ENCODE peak calls at places on chromosomes 2 and 18, in seven cellular contexts. D is HepG2, M is K562, V is H1, S is GM12892, A is SK-N-SH, J is GM12878. W is an unnamed sample.

GRCh38 chr2:116517936-116518335 is 1296.6 kb upstream of the DDX18 start:
- DNase-seq in D (no peak), M (no peak), V (no peak), S (no peak), A (no peak), J (no peak), W (no peak)

GRCh38 chr2:201007584-201007998 is 44.1 kb upstream of the ORC2 start:
- DNase-seq in D (peak), M (no peak), V (no peak), S (no peak), A (no peak), J (no peak), W (no peak)

GRCh38 chr2:86079981-86080911 is 25.4 kb downstream of the POLR1A start:
- DNase-seq in D (peak), M (peak), V (peak), S (peak), A (peak), J (peak), W (no peak)

GRCh38 chr2:241659150-241659739 is 21.8 kb downstream of the ATG4B start:
- DNase-seq in D (peak), M (no peak), V (no peak), S (no peak), A (peak), J (no peak), W (no peak)

GRCh38 chr18:79948719-79949411 is 2.6 kb downstream of the SLC66A2 start:
- DNase-seq in D (no peak), M (no peak), V (no peak), S (no peak), A (no peak), J (no peak), W (no peak)

GRCh38 chr18:51108330-51108729 is 78.3 kb downstream of the SMAD4 start:
- DNase-seq in D (no peak), M (no peak), V (no peak), S (no peak), A (no peak), J (no peak), W (no peak)

GRCh38 chr2:102021776-102022175 is 30.0 kb downstream of the IL1R2 start:
- DNase-seq in D (no peak), M (no peak), V (no peak), S (no peak), A (no peak), J (no peak), W (no peak)

GRCh38 chr2:9232886-9233285 is 26.3 kb downstream of the ASAP2 start:
- DNase-seq in D (peak), M (peak), V (no peak), S (no peak), A (peak), J (no peak), W (no peak)

GRCh38 chr2:241763551-241764271 is 12.9 kb upstream of the GAL3ST2 start:
- DNase-seq in D (no peak), M (no peak), V (no peak), S (peak), A (no peak), J (no peak), W (no peak)

GRCh38 chr2:73772819-73773218 is 7.1 kb downstream of the DUSP11 start:
- DNase-seq in D (no peak), M (no peak), V (no peak), S (no peak), A (no peak), J (no peak), W (no peak)

GRCh38 chr2:97748397-97748796 is 35.0 kb downstream of the ZAP70 start:
- DNase-seq in D (peak), M (peak), V (peak), S (no peak), A (peak), J (no peak), W (no peak)

GRCh38 chr2:106869512-106870276 is 16.3 kb downstream of the ST6GAL2 start:
- DNase-seq in D (no peak), M (no peak), V (no peak), S (no peak), A (no peak), J (no peak), W (no peak)

GRCh38 chr2:55618649-55619055 is 1.2 kb upstream of the PPP4R3B start:
- DNase-seq in D (peak), M (peak), V (no peak), S (peak), A (peak), J (no peak), W (peak)

GRCh38 chr2:231714639-231715498 is 6.5 kb downstream of the PTMA start:
- DNase-seq in D (peak), M (peak), V (peak), S (no peak), A (peak), J (peak), W (no peak)

GRCh38 chr2:128376241-128377041 is 57.8 kb upstream of the HS6ST1 start:
- DNase-seq in D (no peak), M (peak), V (no peak), S (no peak), A (no peak), J (no peak), W (no peak)

GRCh38 chr2:38997784-38998183 is 108.1 kb downstream of the ARHGEF33 start:
- DNase-seq in D (peak), M (no peak), V (no peak), S (no peak), A (no peak), J (no peak), W (no peak)
- TF ChIP-seq TAF1 in D (no peak), M (no peak), V (no peak), S (no peak), A (no peak), J (no peak), W (no peak)

DNA sequence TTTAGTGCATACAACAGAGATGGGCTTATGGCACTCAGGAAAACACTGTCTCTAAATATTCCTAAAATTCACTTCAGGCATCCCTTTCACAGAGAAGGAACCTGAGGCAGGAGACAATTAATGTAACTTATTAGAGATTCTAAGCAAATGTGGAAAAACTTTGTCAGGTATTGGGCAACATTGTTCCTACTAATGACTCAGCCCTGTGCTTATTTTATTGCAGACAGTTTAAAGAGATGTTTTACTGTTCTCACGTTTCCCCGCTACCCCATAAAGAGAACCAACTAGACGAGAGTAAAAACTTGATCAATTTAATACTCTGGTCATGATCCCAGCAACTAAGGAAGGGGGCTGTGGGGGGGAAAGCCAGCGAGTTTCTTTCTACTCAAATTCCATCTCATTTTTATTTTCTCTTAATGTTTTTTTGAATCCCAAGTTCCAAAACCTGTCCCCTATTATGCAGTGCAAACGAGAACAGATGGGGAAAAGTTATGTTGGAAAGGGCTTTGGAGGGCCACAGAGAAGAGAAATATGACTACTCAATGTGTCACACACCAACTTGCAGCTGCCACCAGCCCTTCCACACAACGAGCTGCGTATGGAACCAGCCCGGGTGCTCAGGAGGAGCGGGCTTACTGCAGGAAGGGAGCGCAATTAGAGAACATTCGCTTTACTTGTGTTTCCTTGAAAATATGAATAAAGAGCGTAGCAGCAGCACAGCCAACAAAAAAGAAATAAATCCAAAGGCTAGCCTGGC is 18.7 kb upstream of the ACVR1 start:
- DNase-seq in D (no peak), M (no peak), V (no peak), S (no peak), A (no peak), J (no peak), W (no peak)
- TF ChIP-seq TAF1 in D (no peak), M (no peak), V (no peak), S (no peak), A (no peak), J (no peak), W (no peak)

GRCh38 chr2:26542676-26543505 is 65.0 kb upstream of the OTOF start:
- DNase-seq in D (no peak), M (no peak), V (no peak), S (no peak), A (no peak), J (no peak), W (no peak)
- TF ChIP-seq TAF1 in D (no peak), M (no peak), V (no peak), S (no peak), A (no peak), J (no peak), W (no peak)

GRCh38 chr2:152450176-152450575 is 115.2 kb downstream of the FMNL2 start:
- DNase-seq in D (no peak), M (no peak), V (no peak), S (no peak), A (no peak), J (no peak), W (no peak)
- TF ChIP-seq TAF1 in D (no peak), M (no peak), V (no peak), S (no peak), A (no peak), J (no peak), W (no peak)

GRCh38 chr2:178110681-178111080 is 1.6 kb upstream of the RBM45 start:
- DNase-seq in D (no peak), M (no peak), V (no peak), S (no peak), A (no peak), J (no peak), W (no peak)

GRCh38 chr2:178108176-178108575 is 4.1 kb upstream of the RBM45 start:
- DNase-seq in D (no peak), M (no peak), V (no peak), S (no peak), A (no peak), J (no peak), W (no peak)

GRCh38 chr2:178112202-178113152 is at the start of gene RBM45:
- DNase-seq in D (peak), M (peak), V (peak), S (peak), A (peak), J (peak), W (peak)

GRCh38 chr2:178111743-178112142 is 494 bp upstream of the RBM45 start:
- DNase-seq in D (no peak), M (no peak), V (no peak), S (no peak), A (no peak), J (no peak), W (no peak)

DNA sequence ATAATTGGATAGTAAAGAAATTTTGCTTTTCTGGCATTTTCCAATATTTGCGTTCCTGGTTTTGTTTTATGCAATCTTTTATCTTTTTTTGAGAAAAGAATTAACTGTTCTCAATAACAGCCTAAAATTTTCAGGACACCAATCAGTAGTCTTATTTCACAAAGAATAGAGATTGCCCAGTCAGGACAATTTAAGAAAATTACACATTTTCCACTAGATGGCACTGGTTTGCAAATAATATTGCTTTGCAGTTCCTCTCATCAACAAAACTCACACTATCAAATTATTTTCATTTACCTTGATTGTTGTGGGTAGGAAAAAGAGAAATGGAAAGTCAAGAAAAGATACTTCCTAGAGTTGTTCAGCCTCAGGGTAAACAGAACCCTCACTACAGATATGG is 2.4 kb upstream of the RBM45 start:
- DNase-seq in D (peak), M (peak), V (no peak), S (no peak), A (peak), J (no peak), W (peak)
- TF ChIP-seq TAF1 in D (no peak), M (no peak), V (no peak), S (no peak), A (no peak), J (no peak), W (no peak)

GRCh38 chr2:234178309-234179030 is 128.0 kb downstream of the SPP2 start:
- DNase-seq in D (no peak), M (no peak), V (no peak), S (no peak), A (no peak), J (no peak), W (no peak)
- TF ChIP-seq TAF1 in D (no peak), M (no peak), V (no peak), S (no peak), A (no peak), J (no peak), W (no peak)

DNA sequence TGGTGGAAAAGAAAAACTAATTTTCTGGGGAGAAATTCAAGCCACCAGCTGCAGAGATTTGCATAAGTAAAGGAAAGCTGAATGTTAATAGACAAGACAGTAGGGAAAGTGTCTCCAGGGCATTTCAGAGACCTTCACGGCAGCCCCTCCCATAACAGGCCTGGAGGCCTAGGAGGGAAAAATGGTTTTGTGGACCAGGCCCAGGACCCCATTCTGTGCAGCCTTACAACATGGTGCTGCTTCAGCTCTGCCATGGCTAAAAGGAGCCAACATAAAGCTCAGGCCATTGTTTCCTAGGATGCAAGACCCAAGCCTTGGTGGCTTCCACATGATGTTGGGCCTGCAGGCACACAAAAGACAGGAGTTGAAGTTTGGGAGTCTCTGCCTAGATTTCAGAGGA is 697.1 kb downstream of the SOCS6 start:
- DNase-seq in D (no peak), M (no peak), V (no peak), S (no peak), A (no peak), J (no peak), W (no peak)
- TF ChIP-seq TAF1 in D (no peak), M (no peak), V (no peak), S (no peak), A (no peak), J (no peak), W (no peak)

W was measured in GM12891.